ENCODE peak calls at places on chromosomes 6 and 20, in eight cellular contexts. U is H9; Q is PC-9; Y is gastrocnemius medialis; M is left lung; B is lower lobe of right lung; V is esophagus squamous epithelium; S is CD8-positive, alpha-beta memory T cell. H is an unnamed sample.

GRCh38 chr6:68575765-68576439 is 59.2 kb upstream of the ADGRB3 start:
- DNase-seq in Y (no peak), S (no peak), M (peak), Q (no peak), B (peak), U (peak), V (no peak), H (no peak)

GRCh38 chr20:38434310-38434741 is 802 bp downstream of the SNHG17 start:
- DNase-seq in Y (no peak), M (peak), U (no peak), B (peak), V (no peak), Q (no peak), S (peak), H (no peak)

GRCh38 chr6:38319259-38320255 is 320.2 kb downstream of the BTBD9 start:
- DNase-seq in Y (no peak), U (peak), B (no peak), M (no peak), S (no peak), Q (no peak), V (no peak), H (no peak)

GRCh38 chr6:166714581-166714980 is 87.5 kb upstream of the RPS6KA2 start:
- DNase-seq in Q (no peak), B (no peak), V (no peak), U (no peak), M (no peak), Y (no peak), S (no peak), H (no peak)

GRCh38 chr6:148414836-148415235 is 72.2 kb downstream of the SASH1 start:
- DNase-seq in Q (peak), S (no peak), U (no peak), V (no peak), M (no peak), Y (no peak), B (no peak), H (peak)

GRCh38 chr20:44039147-44039546 is 124.5 kb downstream of the TOX2 start:
- DNase-seq in Q (no peak), Y (no peak), M (no peak), V (no peak), U (no peak), S (no peak), B (no peak), H (no peak)

GRCh38 chr6:33151050-33151449 is 41.2 kb downstream of the COL11A2 start:
- DNase-seq in S (no peak), Y (no peak), V (no peak), B (no peak), M (no peak), Q (no peak), U (no peak), H (no peak)

GRCh38 chr20:57066126-57066900 is 200.1 kb downstream of the BMP7 start:
- DNase-seq in Q (no peak), M (no peak), Y (no peak), S (no peak), U (no peak), V (no peak), B (no peak), H (no peak)

GRCh38 chr20:59032713-59033059 is 551 bp upstream of the ATP5F1E start:
- DNase-seq in S (no peak), M (no peak), Y (no peak), V (no peak), B (no peak), Q (no peak), U (no peak), H (peak)

GRCh38 chr6:132703936-132704335 is 9.9 kb downstream of the VNN1 start:
- DNase-seq in V (no peak), Y (no peak), U (no peak), S (no peak), B (no peak), Q (no peak), M (no peak), H (no peak)

GRCh38 chr6:163790296-163790840 is 375.9 kb downstream of the QKI start:
- DNase-seq in M (no peak), Q (no peak), Y (peak), V (no peak), U (no peak), S (no peak), B (no peak), H (no peak)

GRCh38 chr6:3226422-3227362 is 761 bp downstream of the TUBB2B start:
- DNase-seq in S (no peak), Q (no peak), B (no peak), U (no peak), M (no peak), V (no peak), Y (no peak), H (no peak)

GRCh38 chr6:149452062-149452939 is 32.5 kb downstream of the ZC3H12D start:
- DNase-seq in U (no peak), V (no peak), S (no peak), Q (no peak), M (peak), Y (no peak), B (no peak), H (no peak)

GRCh38 chr6:66865771-66866170 is 1158.7 kb upstream of the EYS start:
- DNase-seq in M (no peak), S (no peak), V (no peak), B (no peak), Y (no peak), Q (no peak), U (no peak), H (no peak)

GRCh38 chr20:53036992-53037391 is 64.8 kb downstream of the TSHZ2 start:
- DNase-seq in M (no peak), S (no peak), Q (no peak), V (no peak), B (no peak), U (no peak), Y (no peak), H (no peak)

GRCh38 chr6:149210376-149210775 is 107.1 kb upstream of the TAB2 start:
- DNase-seq in Q (no peak), M (no peak), Y (no peak), V (no peak), B (no peak), S (no peak), U (no peak), H (no peak)

GRCh38 chr6:30882764-30883475 is 1.4 kb upstream of the DDR1 start:
- DNase-seq in Y (peak), M (peak), B (peak), V (no peak), Q (peak), S (no peak), U (peak), H (peak)

GRCh38 chr6:150751296-150751695 is 114.2 kb upstream of the MTHFD1L start:
- DNase-seq in U (no peak), S (no peak), Q (peak), V (no peak), Y (no peak), M (no peak), B (no peak), H (no peak)

GRCh38 chr6:89385846-89386245 is 26.2 kb downstream of the RRAGD start:
- DNase-seq in S (no peak), Q (no peak), V (no peak), M (no peak), U (no peak), B (no peak), Y (no peak), H (no peak)

GRCh38 chr6:105835373-105835772 is 250.8 kb upstream of the PRDM1 start:
- DNase-seq in B (no peak), M (no peak), V (no peak), U (peak), Q (no peak), S (no peak), Y (no peak), H (peak)

GRCh38 chr6:1004885-1005635 is 306.8 kb upstream of the FOXQ1 start:
- DNase-seq in B (no peak), S (no peak), V (no peak), Q (peak), U (no peak), Y (no peak), M (no peak), H (peak)

GRCh38 chr20:48804300-48804980 is 23.4 kb downstream of the PREX1 start:
- DNase-seq in M (no peak), U (no peak), V (no peak), Y (no peak), Q (no peak), S (no peak), B (no peak), H (no peak)

GRCh38 chr20:2005831-2006426 is 12.1 kb upstream of the PDYN start:
- DNase-seq in S (peak), M (peak), B (peak), V (no peak), Y (no peak), U (peak), Q (peak), H (peak)

GRCh38 chr6:16582437-16583150 is 178.7 kb downstream of the ATXN1 start:
- DNase-seq in S (no peak), M (no peak), V (no peak), U (no peak), B (no peak), Y (no peak), Q (no peak), H (no peak)

GRCh38 chr6:15429146-15430110 is 183.6 kb downstream of the JARID2 start:
- DNase-seq in S (no peak), M (no peak), V (no peak), Q (no peak), U (no peak), Y (no peak), B (no peak), H (no peak)

DNA sequence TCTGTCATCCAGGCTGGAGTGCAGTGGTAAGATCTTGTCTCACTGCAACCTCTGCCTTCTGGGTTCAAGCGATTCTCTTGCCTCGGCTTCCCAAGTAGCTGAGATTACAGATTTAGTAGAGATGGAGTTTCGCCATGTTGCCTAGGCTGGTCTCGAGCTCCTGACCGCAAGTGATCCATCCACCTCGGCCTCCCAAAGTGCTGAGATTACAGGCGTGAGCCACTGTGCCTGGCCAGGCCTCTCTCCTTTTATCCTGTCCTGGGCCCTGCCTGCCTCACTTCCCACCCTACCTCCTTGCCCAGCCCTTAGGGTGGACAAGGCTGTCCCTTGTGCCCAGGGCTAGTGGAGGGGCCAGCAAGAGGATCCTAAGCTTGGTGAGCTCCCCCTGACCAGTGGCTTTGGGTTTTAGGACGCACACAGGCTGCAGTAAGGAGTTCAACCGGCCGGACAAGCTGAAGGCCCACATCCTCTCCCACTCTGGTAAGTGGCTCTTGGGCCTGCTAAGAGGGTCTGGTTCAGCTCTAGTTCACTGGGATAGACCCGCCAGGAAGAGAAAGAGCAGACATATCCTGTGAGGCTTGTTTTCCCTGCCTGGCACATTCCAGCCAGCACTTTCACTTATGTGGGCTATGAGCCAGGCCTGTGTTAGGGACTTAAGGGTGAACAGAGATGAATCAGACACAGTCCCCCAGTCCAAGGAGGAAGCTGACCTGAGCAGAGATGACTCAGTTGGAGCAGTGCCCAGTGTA is 21.9 kb upstream of the CHMP4B start:
- DNase-seq in Y (peak), V (no peak), B (peak), S (no peak), M (peak), U (no peak), Q (peak), H (peak)
- H3K27ac ChIP-seq in Y (peak), V (peak), B (peak), S (no peak), M (peak), U (no peak), Q (peak), H (peak)

GRCh38 chr20:49821850-49822249 is 9.2 kb downstream of the SLC9A8 start:
- DNase-seq in S (no peak), V (no peak), B (no peak), Q (peak), U (no peak), Y (peak), M (no peak), H (no peak)

GRCh38 chr20:49821381-49821780 is 8.8 kb downstream of the SLC9A8 start:
- DNase-seq in Y (no peak), B (no peak), V (no peak), U (no peak), M (no peak), S (no peak), Q (no peak), H (no peak)

GRCh38 chr20:49825521-49826033 is 12.9 kb downstream of the SLC9A8 start:
- DNase-seq in Y (peak), V (no peak), S (no peak), B (peak), M (peak), Q (peak), U (peak), H (no peak)

GRCh38 chr20:49824206-49824605 is 11.6 kb downstream of the SLC9A8 start:
- DNase-seq in Y (no peak), M (no peak), Q (peak), S (no peak), B (no peak), U (no peak), V (no peak), H (no peak)

GRCh38 chr20:49823152-49823847 is 10.7 kb downstream of the SLC9A8 start:
- DNase-seq in Y (no peak), M (no peak), Q (no peak), U (no peak), V (no peak), B (no peak), S (peak), H (no peak)
- H3K27ac ChIP-seq in Y (peak), M (peak), Q (peak), U (no peak), V (peak), B (peak), S (peak), H (no peak)

GRCh38 chr6:28747631-28748157 is 176.1 kb downstream of the TRIM27 start:
- DNase-seq in S (no peak), V (no peak), Y (no peak), B (no peak), Q (peak), M (no peak), U (peak), H (peak)

GRCh38 chr6:28751514-28751913 is 172.3 kb downstream of the TRIM27 start:
- DNase-seq in S (no peak), B (no peak), M (no peak), V (no peak), Y (no peak), U (no peak), Q (no peak), H (no peak)

GRCh38 chr6:28750926-28751458 is 172.8 kb downstream of the TRIM27 start:
- DNase-seq in Y (no peak), U (no peak), B (no peak), Q (no peak), S (no peak), M (no peak), V (no peak), H (no peak)

GRCh38 chr6:28756555-28756918 is 167.2 kb downstream of the TRIM27 start:
- DNase-seq in Y (no peak), U (no peak), S (no peak), M (no peak), B (no peak), Q (no peak), V (no peak), H (no peak)

DNA sequence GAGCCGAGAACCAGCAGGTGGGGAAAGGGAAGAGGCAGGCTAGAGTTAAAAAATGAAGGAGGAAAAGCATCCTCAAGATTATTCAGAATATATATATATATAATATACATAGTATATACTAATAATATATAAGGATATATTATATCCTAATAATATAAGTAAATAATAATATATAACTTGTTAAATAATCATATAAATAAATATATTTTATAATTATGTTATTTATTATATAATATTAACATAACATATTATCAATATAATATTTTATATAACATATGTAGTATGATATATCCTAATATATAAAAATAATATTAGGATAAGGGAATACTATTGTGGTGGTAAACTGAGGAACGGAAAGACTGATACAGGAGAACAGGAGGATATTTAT is 171.8 kb downstream of the TRIM27 start:
- DNase-seq in U (no peak), B (no peak), V (no peak), M (no peak), Y (no peak), Q (no peak), S (no peak), H (no peak)
- H3K27ac ChIP-seq in U (no peak), B (no peak), V (no peak), M (no peak), Y (no peak), Q (no peak), S (peak), H (no peak)

GRCh38 chr20:63500151-63500901 is 1.4 kb upstream of the EEF1A2 start:
- DNase-seq in V (no peak), Q (no peak), B (no peak), S (no peak), Y (peak), M (no peak), U (peak), H (no peak)

GRCh38 chr20:63498950-63499332 is at the start of gene EEF1A2:
- DNase-seq in Y (peak), Q (no peak), U (peak), B (no peak), M (no peak), V (no peak), S (peak), H (no peak)

GRCh38 chr20:63497946-63498935 is 642 bp downstream of the EEF1A2 start:
- DNase-seq in S (no peak), B (no peak), V (no peak), Y (peak), M (no peak), U (peak), Q (peak), H (peak)

GRCh38 chr20:63500902-63501817 is 2.3 kb upstream of the EEF1A2 start:
- DNase-seq in M (no peak), Q (no peak), S (no peak), Y (peak), V (no peak), B (peak), U (no peak), H (no peak)

GRCh38 chr20:63499333-63499969 is 568 bp upstream of the EEF1A2 start:
- DNase-seq in V (no peak), Q (no peak), U (peak), S (no peak), Y (peak), M (no peak), B (no peak), H (no peak)
- H3K27ac ChIP-seq in V (no peak), Q (no peak), U (no peak), S (no peak), Y (peak), M (no peak), B (no peak), H (no peak)

GRCh38 chr20:61830241-61830930 is 235.3 kb downstream of the TAF4 start:
- DNase-seq in Q (no peak), M (no peak), S (no peak), V (no peak), U (no peak), B (no peak), Y (no peak), H (no peak)
- H3K27ac ChIP-seq in Q (no peak), M (no peak), S (no peak), V (no peak), U (no peak), B (no peak), Y (no peak), H (no peak)

GRCh38 chr20:21498646-21499045 is 15.2 kb downstream of the NKX2-2 start:
- DNase-seq in M (no peak), U (no peak), S (no peak), Y (no peak), V (no peak), Q (no peak), B (no peak), H (no peak)

GRCh38 chr20:21493049-21493448 is 20.8 kb downstream of the NKX2-2 start:
- DNase-seq in Q (no peak), S (no peak), U (no peak), B (no peak), M (no peak), V (no peak), Y (no peak), H (no peak)

GRCh38 chr20:21499641-21500040 is 14.2 kb downstream of the NKX2-2 start:
- DNase-seq in M (no peak), Y (no peak), Q (no peak), B (no peak), U (peak), V (no peak), S (no peak), H (no peak)

GRCh38 chr20:21500599-21500998 is 13.3 kb downstream of the NKX2-2 start:
- DNase-seq in M (no peak), Q (no peak), V (no peak), U (no peak), Y (no peak), S (no peak), B (no peak), H (no peak)

GRCh38 chr20:21496452-21496851 is 17.4 kb downstream of the NKX2-2 start:
- DNase-seq in S (no peak), M (no peak), Q (no peak), V (no peak), Y (no peak), B (no peak), U (no peak), H (peak)
- H3K27ac ChIP-seq in S (no peak), M (no peak), Q (no peak), V (no peak), Y (no peak), B (no peak), U (no peak), H (no peak)

GRCh38 chr6:53432318-53433161 is 83.8 kb upstream of the ELOVL5 start:
- DNase-seq in U (no peak), Q (peak), M (no peak), B (no peak), V (no peak), Y (no peak), S (no peak), H (peak)
- H3K27ac ChIP-seq in U (no peak), Q (peak), M (peak), B (no peak), V (no peak), Y (no peak), S (no peak), H (no peak)

GRCh38 chr6:43671801-43672690 is 15.5 kb downstream of the MRPS18A start:
- DNase-seq in B (no peak), U (no peak), V (no peak), M (no peak), S (no peak), Y (no peak), Q (no peak), H (no peak)

GRCh38 chr6:43671011-43671800 is 16.4 kb downstream of the MRPS18A start:
- DNase-seq in V (no peak), Q (no peak), S (no peak), U (no peak), M (no peak), Y (no peak), B (no peak), H (no peak)

GRCh38 chr6:43670623-43670986 is 17.0 kb downstream of the MRPS18A start:
- DNase-seq in U (no peak), V (no peak), M (no peak), B (no peak), Y (no peak), Q (no peak), S (no peak), H (no peak)

GRCh38 chr6:43674921-43675320 is 12.7 kb downstream of the MRPS18A start:
- DNase-seq in B (no peak), S (no peak), M (no peak), U (no peak), Y (no peak), V (no peak), Q (no peak), H (no peak)

GRCh38 chr6:43673444-43674063 is 14.0 kb downstream of the MRPS18A start:
- DNase-seq in B (no peak), M (no peak), U (no peak), Y (peak), Q (no peak), V (no peak), S (no peak), H (no peak)
- H3K27ac ChIP-seq in B (peak), M (no peak), U (no peak), Y (peak), Q (no peak), V (no peak), S (no peak), H (peak)